ENCODE peak calls at places on chromosomes 6 and 20, in six cellular contexts. N is lower lobe of right lung, K is K562, L is A549, E is thyroid gland, S is small intestine. U is an unnamed sample.

GRCh38 chr6:144335914-144336313 is 50.8 kb downstream of the UTRN start:
- DNase-seq in E (no peak), K (no peak), S (peak; percentile 48), L (no peak), N (no peak), U (no peak)

GRCh38 chr6:134187154-134187553 is 130.8 kb downstream of the SGK1 start:
- DNase-seq in N (no peak), K (no peak), L (no peak), E (no peak), S (no peak), U (no peak)

GRCh38 chr20:24560571-24561485 is 91.4 kb downstream of the SYNDIG1 start:
- DNase-seq in E (no peak), N (no peak), S (no peak), K (no peak), L (no peak), U (no peak)

GRCh38 chr6:165231581-165232276 is 77.7 kb downstream of the C6orf118 start:
- DNase-seq in K (no peak), N (no peak), L (peak; percentile 4), S (no peak), E (peak; percentile 12), U (peak; percentile 29)

GRCh38 chr20:49656304-49656703 is 57.4 kb downstream of the B4GALT5 start:
- DNase-seq in S (no peak), E (peak; percentile 49), K (no peak), N (no peak), L (no peak), U (no peak)

GRCh38 chr6:110232456-110232855 is 52.2 kb downstream of the CDC40 start:
- DNase-seq in N (no peak), L (no peak), E (no peak), K (no peak), S (no peak), U (no peak)

GRCh38 chr6:107957165-107957908 is 671 bp downstream of the SEC63 start:
- DNase-seq in K (peak; percentile 57), N (peak; percentile 68), S (peak; percentile 54), E (peak; percentile 44), L (peak; percentile 18), U (peak; percentile 42)

GRCh38 chr6:139369568-139370046 is 4.8 kb downstream of the CITED2 start:
- DNase-seq in N (no peak), L (peak; percentile 14), S (peak; percentile 76), K (peak; percentile 59), E (peak; percentile 39), U (peak; percentile 57)

GRCh38 chr6:138795809-138796469 is at the start of gene ECT2L:
- DNase-seq in N (peak; percentile 74), L (no peak), K (no peak), S (peak; percentile 85), E (peak; percentile 62), U (no peak)

GRCh38 chr6:64984947-64985346 is 722.1 kb downstream of the EYS start:
- DNase-seq in S (no peak), N (no peak), E (no peak), L (no peak), K (no peak), U (no peak)

GRCh38 chr6:55892749-55893357 is 17.5 kb upstream of the BMP5 start:
- DNase-seq in N (no peak), S (no peak), L (no peak), E (no peak), K (no peak), U (no peak)

GRCh38 chr20:36097751-36098151 is 56.8 kb upstream of the EPB41L1 start:
- DNase-seq in S (no peak), N (no peak), L (no peak), K (no peak), E (peak; percentile 42), U (no peak)

GRCh38 chr6:134317471-134318131 is at the start of gene SGK1:
- DNase-seq in S (peak; percentile 25), E (peak; percentile 71), N (no peak), K (no peak), L (no peak), U (peak; percentile 20)

GRCh38 chr6:110999634-111000270 is 17.9 kb downstream of the RPF2 start:
- DNase-seq in N (no peak), E (no peak), S (peak; percentile 26), L (no peak), K (no peak), U (peak; percentile 19)

GRCh38 chr6:158033751-158034702 is 52.4 kb downstream of the SYNJ2 start:
- DNase-seq in E (no peak), K (no peak), N (peak; percentile 28), S (peak; percentile 95), L (no peak), U (no peak)

GRCh38 chr6:135085700-135086413 is 31.2 kb upstream of the HBS1L start:
- DNase-seq in L (no peak), S (no peak), E (no peak), N (no peak), K (no peak), U (no peak)

GRCh38 chr6:53266553-53267090 is 82.1 kb downstream of the ELOVL5 start:
- DNase-seq in S (no peak), E (no peak), K (no peak), L (no peak), N (no peak), U (no peak)

GRCh38 chr20:35007413-35007812 is 51.7 kb downstream of the MYH7B start:
- DNase-seq in K (no peak), N (no peak), E (no peak), L (no peak), S (no peak), U (no peak)

GRCh38 chr20:49276895-49277785 is 717 bp downstream of the ZNFX1 start:
- DNase-seq in K (peak; percentile 29), L (no peak), N (peak; percentile 64), S (no peak), E (no peak), U (no peak)

GRCh38 chr6:67886840-67887292 is 748.2 kb upstream of the ADGRB3 start:
- DNase-seq in N (no peak), S (no peak), L (no peak), K (no peak), E (no peak), U (no peak)
- H3K27ac ChIP-seq in N (no peak overlapping the region), S (no peak overlapping the region), L (no peak overlapping the region), K (peak overlapping the region; percentile 98), E (no peak overlapping the region), U (no peak overlapping the region)

GRCh38 chr6:1497593-1498105 is 108.3 kb downstream of the FOXF2 start:
- DNase-seq in N (no peak), K (no peak), E (no peak), L (no peak), S (no peak), U (no peak)
- H3K27ac ChIP-seq in N (no peak overlapping the region), K (no peak overlapping the region), E (no peak overlapping the region), L (no peak overlapping the region), S (no peak overlapping the region), U (no peak overlapping the region)

GRCh38 chr6:72798196-72798595 is 176.3 kb downstream of the KCNQ5 start:
- DNase-seq in S (no peak), E (no peak), N (no peak), L (no peak), K (no peak), U (peak; percentile 33)
- H3K27ac ChIP-seq in S (no peak overlapping the region), E (no peak overlapping the region), N (no peak overlapping the region), L (no peak overlapping the region), K (no peak overlapping the region), U (no peak overlapping the region)

DNA sequence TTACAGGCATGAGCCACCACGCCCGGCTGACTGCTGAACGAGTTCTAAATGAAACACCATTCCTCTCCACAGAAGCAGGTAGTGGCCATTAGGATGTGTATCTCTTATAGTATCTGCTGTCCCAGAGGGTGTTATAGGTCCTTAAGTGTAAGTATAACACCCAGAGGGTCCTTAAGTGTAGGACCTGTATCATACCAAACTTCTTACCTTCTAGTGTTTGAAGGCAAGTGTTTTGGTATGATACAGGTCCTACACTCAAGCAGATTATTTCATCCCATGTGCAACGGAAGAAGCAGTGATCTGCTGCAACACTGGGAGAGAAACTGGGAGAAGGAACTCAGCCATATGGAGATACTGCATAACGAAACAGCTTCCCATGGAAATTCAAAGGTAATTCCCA is 17.4 kb downstream of the BMP7 start:
- DNase-seq in S (no peak), L (no peak), N (no peak), E (no peak), K (no peak), U (no peak)
- H3K27ac ChIP-seq in S (no peak overlapping the region), L (no peak overlapping the region), N (no peak overlapping the region), E (peak overlapping the region; percentile 97), K (no peak overlapping the region), U (no peak overlapping the region)

DNA sequence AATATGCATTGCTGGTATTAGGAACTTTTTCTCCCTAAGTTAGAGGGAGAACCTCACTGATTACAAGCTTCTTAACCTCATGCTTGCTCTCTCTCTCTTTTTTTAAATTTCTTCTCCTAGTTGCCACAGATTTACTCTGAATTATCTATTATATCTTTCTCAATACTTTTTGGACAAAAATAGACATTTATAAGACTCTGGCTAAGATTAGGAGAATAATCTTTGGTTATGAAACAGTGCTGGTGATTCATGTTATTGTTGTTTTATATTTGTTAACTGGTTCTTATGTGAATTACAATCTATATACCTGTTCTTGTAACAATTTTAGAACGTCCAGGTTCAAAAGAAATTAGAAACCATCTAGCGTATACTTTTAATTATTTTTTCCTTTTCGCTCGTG is 187.8 kb downstream of the OGFRL1 start:
- DNase-seq in K (no peak), S (no peak), N (no peak), E (no peak), L (no peak), U (no peak)
- H3K27ac ChIP-seq in K (no peak overlapping the region), S (no peak overlapping the region), N (peak overlapping the region; percentile 76), E (no peak overlapping the region), L (no peak overlapping the region), U (no peak overlapping the region)

GRCh38 chr6:105791569-105792318 is 294.4 kb upstream of the PRDM1 start:
- DNase-seq in E (no peak), S (peak; percentile 80), L (no peak), N (peak; percentile 44), K (no peak), U (no peak)
- H3K27ac ChIP-seq in E (no peak overlapping the region), S (peak overlapping the region; percentile 87), L (peak overlapping the region; percentile 45), N (no peak overlapping the region), K (no peak overlapping the region), U (no peak overlapping the region)

GRCh38 chr20:4548552-4548951 is 173.2 kb upstream of the PRND start:
- DNase-seq in S (no peak), K (no peak), E (no peak), L (no peak), N (no peak), U (peak; percentile 32)

GRCh38 chr20:4544765-4545164 is 176.9 kb upstream of the PRND start:
- DNase-seq in S (no peak), L (no peak), K (no peak), N (no peak), E (no peak), U (no peak)

GRCh38 chr20:4546786-4547185 is 174.9 kb upstream of the PRND start:
- DNase-seq in L (peak; percentile 86), K (no peak), E (no peak), S (peak; percentile 87), N (no peak), U (peak; percentile 92)

GRCh38 chr20:4545526-4545925 is 176.2 kb upstream of the PRND start:
- DNase-seq in E (no peak), K (no peak), L (no peak), S (no peak), N (no peak), U (no peak)

DNA sequence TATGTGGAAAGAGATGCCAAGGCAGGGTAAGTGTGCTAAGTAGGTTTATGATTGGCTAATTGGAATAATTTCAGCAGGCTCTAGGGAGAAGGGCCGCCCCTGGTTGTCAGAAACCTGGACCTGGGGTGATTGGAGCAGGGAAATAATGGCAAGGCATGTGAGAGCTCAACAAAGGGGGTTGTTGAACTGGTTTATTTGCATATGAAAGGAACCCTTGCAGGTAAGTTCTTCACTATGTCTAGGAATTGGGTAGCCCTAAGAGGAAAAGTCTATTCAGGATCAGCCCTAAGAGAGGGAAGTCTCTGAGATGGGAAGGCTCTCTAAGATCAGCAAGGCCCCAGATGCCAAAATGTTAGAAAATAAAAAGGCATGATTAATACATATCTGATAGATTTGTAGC is 175.4 kb upstream of the PRND start:
- DNase-seq in K (no peak), N (no peak), E (no peak), L (no peak), S (no peak), U (peak; percentile 19)
- H3K27ac ChIP-seq in K (no peak overlapping the region), N (no peak overlapping the region), E (no peak overlapping the region), L (peak overlapping the region; percentile 88), S (no peak overlapping the region), U (no peak overlapping the region)